ENCODE peak calls at places on chromosomes 6 and 20, in seven cellular contexts. R is left colon; A is stimulated activated CD4-positive, alpha-beta T cell treated with anti-CD3 and anti-CD28 coated beads, Interleukin-1b, Interleukin-23, amount 100 ng/mL, for 24 hours; M is left ventricle myocardium inferior; W is GM12891; E is HCEC 1CT; J is hypothalamus. S is an unnamed sample.

GRCh38 chr20:43243672-43244269 is 54.1 kb upstream of the PTPRT start:
- DNase-seq in R (no peak), A (no peak), M (no peak), W (no peak), E (no peak), J (no peak), S (no peak)

GRCh38 chr20:43305749-43306148 is 116.0 kb upstream of the PTPRT start:
- DNase-seq in R (no peak), A (no peak), M (no peak), W (no peak), E (no peak), J (no peak), S (no peak)

GRCh38 chr20:58019027-58019849 is 209.2 kb downstream of the ANKRD60 start:
- DNase-seq in R (no peak), A (no peak), M (no peak), W (no peak), E (no peak), J (no peak), S (no peak)

GRCh38 chr6:52546678-52547077 is 30.2 kb downstream of the TRAM2 start:
- DNase-seq in R (no peak), A (no peak), M (no peak), W (no peak), E (no peak), J (no peak), S (no peak)

GRCh38 chr6:45832063-45832462 is 183.6 kb downstream of the CLIC5 start:
- DNase-seq in R (no peak), A (no peak), M (no peak), W (no peak), E (no peak), J (no peak), S (no peak)

GRCh38 chr6:91127752-91128151 is 540.9 kb upstream of the MAP3K7 start:
- DNase-seq in R (no peak), A (no peak), M (no peak), W (no peak), E (no peak), J (no peak), S (no peak)

GRCh38 chr6:135667694-135668455 is 170.3 kb upstream of the AHI1 start:
- DNase-seq in R (no peak), A (no peak), M (peak), W (no peak), E (peak), J (no peak), S (no peak)

GRCh38 chr20:33568378-33569289 is 78.7 kb downstream of the CBFA2T2 start:
- DNase-seq in R (no peak), A (no peak), M (peak), W (peak), E (no peak), J (no peak), S (no peak)

GRCh38 chr6:37456816-37457560 is 24.0 kb downstream of the CMTR1 start:
- DNase-seq in R (no peak), A (no peak), M (no peak), W (no peak), E (peak), J (no peak), S (no peak)

GRCh38 chr6:152143359-152143758 is 335.9 kb downstream of the ESR1 start:
- DNase-seq in R (no peak), A (no peak), M (no peak), W (no peak), E (no peak), J (no peak), S (no peak)

GRCh38 chr20:32580970-32581838 is 3.9 kb downstream of the NOL4L start:
- DNase-seq in R (no peak), A (no peak), M (no peak), W (no peak), E (no peak), J (no peak), S (peak)

GRCh38 chr20:1327241-1327653 is 1.7 kb downstream of the SDCBP2 start:
- DNase-seq in R (peak), A (no peak), M (no peak), W (no peak), E (peak), J (no peak), S (no peak)

GRCh38 chr6:27295301-27296079 is 16.6 kb downstream of the POM121L2 start:
- DNase-seq in R (no peak), A (no peak), M (no peak), W (no peak), E (peak), J (no peak), S (no peak)